ENCODE peak calls at places on chromosome 11, in six cellular contexts. One of them, this sample, is unnamed.

GRCh38 chr11:72314600-72315386 is 70.8 kb upstream of the PHOX2A start:
- DNase-seq in LNCaP clone FGC: no peak
- DNase-seq in cardiac muscle cell: no peak
- DNase-seq in astrocyte of the spinal cord: no peak
- DNase-seq in WTC11: no peak
- DNase-seq in lower lobe of right lung: no peak
- DNase-seq in this sample: no peak

GRCh38 chr11:94657629-94658028 is 90.5 kb downstream of the PIWIL4 start:
- DNase-seq in cardiac muscle cell: no peak
- DNase-seq in astrocyte of the spinal cord: no peak
- DNase-seq in LNCaP clone FGC: no peak
- DNase-seq in WTC11: no peak
- DNase-seq in lower lobe of right lung: no peak
- DNase-seq in this sample: no peak

GRCh38 chr11:123413636-123414035 is 16.4 kb upstream of the GRAMD1B start:
- DNase-seq in lower lobe of right lung: no peak
- DNase-seq in WTC11: no peak
- DNase-seq in LNCaP clone FGC: no peak
- DNase-seq in astrocyte of the spinal cord: no peak
- DNase-seq in cardiac muscle cell: no peak
- DNase-seq in this sample: no peak

GRCh38 chr11:6598555-6598954 is 4.9 kb downstream of the RRP8 start:
- DNase-seq in astrocyte of the spinal cord: no peak
- DNase-seq in cardiac muscle cell: no peak
- DNase-seq in lower lobe of right lung: no peak
- DNase-seq in LNCaP clone FGC: no peak
- DNase-seq in WTC11: no peak
- DNase-seq in this sample: no peak

GRCh38 chr11:19187101-19187500 is 14.7 kb downstream of the CSRP3 start:
- DNase-seq in lower lobe of right lung: no peak
- DNase-seq in LNCaP clone FGC: no peak
- DNase-seq in cardiac muscle cell: no peak
- DNase-seq in WTC11: no peak
- DNase-seq in astrocyte of the spinal cord: peak
- DNase-seq in this sample: no peak

GRCh38 chr11:56624661-56625110 is 10.0 kb upstream of the OR5M1 start:
- DNase-seq in cardiac muscle cell: peak
- DNase-seq in astrocyte of the spinal cord: peak
- DNase-seq in LNCaP clone FGC: peak
- DNase-seq in lower lobe of right lung: no peak
- DNase-seq in WTC11: no peak
- DNase-seq in this sample: no peak

GRCh38 chr11:108027057-108027456 is 18.4 kb downstream of the CUL5 start:
- DNase-seq in astrocyte of the spinal cord: no peak
- DNase-seq in LNCaP clone FGC: no peak
- DNase-seq in cardiac muscle cell: no peak
- DNase-seq in lower lobe of right lung: no peak
- DNase-seq in WTC11: peak
- DNase-seq in this sample: no peak

GRCh38 chr11:35009191-35009940 is 92.9 kb downstream of the PDHX start:
- DNase-seq in lower lobe of right lung: no peak
- DNase-seq in WTC11: no peak
- DNase-seq in astrocyte of the spinal cord: peak
- DNase-seq in LNCaP clone FGC: no peak
- DNase-seq in cardiac muscle cell: no peak
- DNase-seq in this sample: no peak

GRCh38 chr11:3723014-3723708 is 52.0 kb upstream of the CHRNA10 start:
- DNase-seq in lower lobe of right lung: no peak
- DNase-seq in WTC11: no peak
- DNase-seq in cardiac muscle cell: no peak
- DNase-seq in LNCaP clone FGC: no peak
- DNase-seq in astrocyte of the spinal cord: peak
- DNase-seq in this sample: no peak

GRCh38 chr11:20530942-20531703 is 68.3 kb upstream of the SLC6A5 start:
- DNase-seq in astrocyte of the spinal cord: no peak
- DNase-seq in LNCaP clone FGC: no peak
- DNase-seq in WTC11: no peak
- DNase-seq in lower lobe of right lung: no peak
- DNase-seq in cardiac muscle cell: no peak
- DNase-seq in this sample: no peak

GRCh38 chr11:103035656-103036434 is 56.1 kb downstream of the DCUN1D5 start:
- DNase-seq in lower lobe of right lung: no peak
- DNase-seq in LNCaP clone FGC: peak
- DNase-seq in astrocyte of the spinal cord: peak
- DNase-seq in WTC11: no peak
- DNase-seq in cardiac muscle cell: peak
- DNase-seq in this sample: no peak

GRCh38 chr11:100681064-100681502 is 6.0 kb upstream of the ARHGAP42 start:
- DNase-seq in cardiac muscle cell: peak
- DNase-seq in astrocyte of the spinal cord: peak
- DNase-seq in LNCaP clone FGC: no peak
- DNase-seq in lower lobe of right lung: peak
- DNase-seq in WTC11: peak
- DNase-seq in this sample: peak

DNA sequence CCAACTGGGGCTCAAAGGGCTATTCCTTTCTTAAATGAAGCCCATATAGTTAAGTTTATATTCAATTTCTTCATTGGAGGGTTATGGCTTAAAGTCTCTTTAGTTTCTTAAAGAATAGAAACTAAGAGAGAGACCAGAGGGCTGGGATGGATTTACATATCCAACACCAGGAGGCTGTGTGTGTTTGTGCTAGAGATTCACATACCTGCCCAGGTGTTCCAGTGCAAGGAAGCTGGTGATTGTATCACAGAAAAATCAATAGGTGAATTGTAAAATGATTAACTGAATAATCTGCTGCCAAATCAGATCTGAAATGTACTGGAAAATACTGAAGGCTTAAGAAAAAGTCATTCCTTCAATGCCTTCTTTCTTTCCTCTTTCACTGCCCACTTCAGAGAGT is 148.2 kb upstream of the BDNF start:
- DNase-seq in lower lobe of right lung: no peak
- DNase-seq in LNCaP clone FGC: no peak
- DNase-seq in cardiac muscle cell: no peak
- DNase-seq in WTC11: no peak
- DNase-seq in astrocyte of the spinal cord: no peak
- DNase-seq in this sample: no peak
- TF ChIP-seq CTCF in lower lobe of right lung: no peak
- TF ChIP-seq CTCF in LNCaP clone FGC: no peak
- TF ChIP-seq CTCF in cardiac muscle cell: no peak
- TF ChIP-seq CTCF in WTC11: no peak
- TF ChIP-seq CTCF in astrocyte of the spinal cord: no peak
- TF ChIP-seq CTCF in this sample: no peak

DNA sequence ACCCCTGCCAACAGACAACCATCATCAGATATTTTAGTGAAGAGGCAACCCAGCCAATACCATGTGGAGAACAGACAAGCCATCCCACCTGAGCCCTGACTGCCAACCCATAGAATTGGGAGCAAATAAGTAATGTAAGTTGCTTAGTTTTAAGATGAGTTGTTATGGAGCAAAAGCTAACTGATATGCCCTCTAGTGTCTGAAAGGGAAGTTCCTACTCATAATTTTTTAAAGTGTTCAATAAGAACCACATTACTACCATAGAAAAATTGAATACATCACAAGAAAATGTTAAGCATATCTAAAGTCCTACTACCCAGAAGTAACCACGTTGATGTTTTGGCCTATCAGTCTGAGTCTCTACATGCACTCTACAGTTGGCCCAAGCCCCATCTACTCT is 50.8 kb upstream of the SLC36A4 start:
- DNase-seq in WTC11: no peak
- DNase-seq in cardiac muscle cell: no peak
- DNase-seq in LNCaP clone FGC: no peak
- DNase-seq in astrocyte of the spinal cord: no peak
- DNase-seq in lower lobe of right lung: no peak
- DNase-seq in this sample: no peak
- TF ChIP-seq CTCF in WTC11: no peak
- TF ChIP-seq CTCF in cardiac muscle cell: peak
- TF ChIP-seq CTCF in LNCaP clone FGC: peak
- TF ChIP-seq CTCF in astrocyte of the spinal cord: peak
- TF ChIP-seq CTCF in lower lobe of right lung: no peak
- TF ChIP-seq CTCF in this sample: no peak

GRCh38 chr11:93407777-93408401 is 77.3 kb downstream of the DEUP1 start:
- DNase-seq in LNCaP clone FGC: no peak
- DNase-seq in lower lobe of right lung: no peak
- DNase-seq in astrocyte of the spinal cord: no peak
- DNase-seq in WTC11: no peak
- DNase-seq in cardiac muscle cell: no peak
- DNase-seq in this sample: no peak

GRCh38 chr11:93403930-93404329 is 73.4 kb downstream of the DEUP1 start:
- DNase-seq in astrocyte of the spinal cord: no peak
- DNase-seq in LNCaP clone FGC: no peak
- DNase-seq in lower lobe of right lung: no peak
- DNase-seq in cardiac muscle cell: no peak
- DNase-seq in WTC11: no peak
- DNase-seq in this sample: no peak
- TF ChIP-seq CTCF in astrocyte of the spinal cord: no peak
- TF ChIP-seq CTCF in LNCaP clone FGC: no peak
- TF ChIP-seq CTCF in lower lobe of right lung: no peak
- TF ChIP-seq CTCF in cardiac muscle cell: no peak
- TF ChIP-seq CTCF in WTC11: no peak
- TF ChIP-seq CTCF in this sample: no peak

DNA sequence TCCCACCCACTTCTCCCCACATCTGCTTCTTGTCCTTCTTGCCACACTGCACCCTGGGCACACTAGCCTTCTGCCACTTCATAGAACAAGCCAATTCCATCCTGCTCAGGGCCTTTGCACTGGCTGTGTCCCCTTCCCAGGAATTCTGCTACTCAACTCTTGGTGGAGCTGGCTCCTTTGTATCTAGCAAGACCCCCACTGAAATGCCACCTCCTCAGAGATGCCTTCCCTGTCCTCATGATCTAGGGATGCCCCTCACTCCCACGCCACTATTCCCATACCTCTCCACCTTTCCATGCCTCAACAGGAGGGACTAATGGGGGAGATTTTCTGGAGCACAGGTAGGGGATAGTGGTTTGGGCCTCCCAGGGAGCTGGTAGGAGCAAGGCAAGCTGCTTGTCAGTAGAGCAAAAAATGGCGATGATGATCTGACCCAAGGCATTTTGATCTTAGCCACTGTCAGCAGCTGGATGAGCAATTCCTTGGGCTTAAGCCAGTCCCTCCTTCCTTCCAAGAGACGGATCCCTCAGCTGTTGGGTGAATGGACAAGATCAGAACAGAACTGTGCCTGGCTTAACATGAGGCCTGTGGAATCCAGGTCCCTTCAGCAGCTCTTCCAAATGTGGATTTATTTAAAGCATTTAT is 4.1 kb upstream of the PRDM11 start:
- DNase-seq in lower lobe of right lung: no peak
- DNase-seq in WTC11: no peak
- DNase-seq in astrocyte of the spinal cord: no peak
- DNase-seq in cardiac muscle cell: no peak
- DNase-seq in LNCaP clone FGC: no peak
- DNase-seq in this sample: no peak
- TF ChIP-seq CTCF in lower lobe of right lung: no peak
- TF ChIP-seq CTCF in WTC11: no peak
- TF ChIP-seq CTCF in astrocyte of the spinal cord: no peak
- TF ChIP-seq CTCF in cardiac muscle cell: no peak
- TF ChIP-seq CTCF in LNCaP clone FGC: no peak
- TF ChIP-seq CTCF in this sample: no peak